ENCODE peak calls at places on chromosomes 16 and 17, in four cellular contexts. Q, G, P and J are unnamed samples.
A peak's percentile ranks its signal among the peaks of the same experiment; 100 is the strongest.

GRCh38 chr17:45820052-45820780 is 24.5 kb upstream of the SPPL2C start:
- DNase-seq in Q (no peak), P (no peak), G (no peak), J (no peak)

GRCh38 chr16:19223235-19223847 is 55.3 kb downstream of the SYT17 start:
- DNase-seq in Q (no peak), G (peak; percentile 36), P (peak; percentile 58), J (peak; percentile 61)

GRCh38 chr17:10304758-10305300 is 68.0 kb downstream of the MYH13 start:
- DNase-seq in G (no peak), Q (no peak), P (no peak), J (no peak)

GRCh38 chr16:30805056-30805369 is 18.0 kb upstream of the ZNF629 start:
- DNase-seq in Q (no peak), P (no peak), G (no peak), J (no peak)

GRCh38 chr16:86576591-86577313 is 1.6 kb upstream of the FOXL1 start:
- DNase-seq in P (no peak), Q (no peak), G (no peak), J (peak; percentile 27)

GRCh38 chr17:50128441-50129302 is 1.3 kb downstream of the SAMD14 start:
- DNase-seq in P (no peak), G (no peak), Q (no peak), J (no peak)

GRCh38 chr17:57445772-57446472 is 189.6 kb downstream of the MSI2 start:
- DNase-seq in Q (no peak), P (no peak), G (no peak), J (no peak)

GRCh38 chr16:58904254-58904653 is 170.1 kb upstream of the GOT2 start:
- DNase-seq in Q (no peak), G (no peak), P (no peak), J (no peak)

GRCh38 chr17:27808629-27809028 is 8.3 kb upstream of the NOS2 start:
- DNase-seq in G (no peak), P (no peak), Q (peak; percentile 24), J (no peak)

GRCh38 chr17:74516561-74516960 is 14.7 kb downstream of the CD300LB start:
- DNase-seq in Q (no peak), G (no peak), P (no peak), J (no peak)

GRCh38 chr17:64400644-64401043 is 10.0 kb upstream of the PECAM1 start:
- DNase-seq in P (no peak), Q (no peak), G (no peak), J (no peak)

GRCh38 chr16:736936-737481 is 3.8 kb downstream of the CIAO3 start:
- DNase-seq in G (no peak), Q (no peak), P (no peak), J (no peak)

GRCh38 chr17:82239926-82240505 is 11.2 kb downstream of the SLC16A3 start:
- DNase-seq in P (peak; percentile 73), Q (no peak), G (no peak), J (no peak)

GRCh38 chr16:66741971-66742396 is 9.4 kb downstream of the DYNC1LI2 start:
- DNase-seq in P (no peak), G (no peak), Q (no peak), J (no peak)

GRCh38 chr17:65931246-65932149 is 260.4 kb downstream of the CEP112 start:
- DNase-seq in G (no peak), P (no peak), Q (no peak), J (no peak)
- TF ChIP-seq BRCA1 in G (no peak), P (no peak), Q (no peak), J (no peak)

GRCh38 chr17:56149266-56150036 is 3.8 kb upstream of the ANKFN1 start:
- DNase-seq in P (no peak), G (no peak), Q (no peak), J (no peak)
- TF ChIP-seq CHD2 in P (no peak), G (no peak), Q (no peak), J (no peak)

GRCh38 chr17:76714822-76715461 is 4.2 kb upstream of the MXRA7 start:
- DNase-seq in Q (no peak), P (no peak), G (no peak), J (peak; percentile 56)
- TF ChIP-seq BRCA1 in Q (no peak), P (no peak), G (no peak), J (no peak)

GRCh38 chr17:32264823-32265191 is 825 bp upstream of the RHBDL3 start:
- DNase-seq in G (no peak), Q (no peak), P (no peak), J (no peak)

GRCh38 chr17:32265896-32266388 is 310 bp downstream of the RHBDL3 start:
- DNase-seq in Q (no peak), P (no peak), G (no peak), J (no peak)

GRCh38 chr17:32265192-32265895 is at the start of gene RHBDL3:
- DNase-seq in G (no peak), Q (no peak), P (no peak), J (peak; percentile 94)

GRCh38 chr17:32267690-32268205 is 2.1 kb downstream of the RHBDL3 start:
- DNase-seq in Q (no peak), P (no peak), G (no peak), J (no peak)

GRCh38 chr17:32266389-32267269 is 997 bp downstream of the RHBDL3 start:
- DNase-seq in P (no peak), G (no peak), Q (no peak), J (peak; percentile 57)
- TF ChIP-seq CHD2 in P (no peak), G (no peak), Q (no peak), J (no peak)